ENCODE peak calls at places on chromosomes 12 and 14, in four cellular contexts. J is effector memory CD4-positive, alpha-beta T cell; R is heart left ventricle; F is CD8-positive, alpha-beta T cell. X is an unnamed sample.

GRCh38 chr12:65885312-65885711 is 61.0 kb downstream of the HMGA2 start:
- DNase-seq in F (no peak), J (no peak), R (no peak), X (no peak)

GRCh38 chr14:95500772-95501401 is 15.6 kb downstream of the SYNE3 start:
- DNase-seq in J (no peak), F (no peak), R (peak; percentile 56), X (no peak)

GRCh38 chr14:58362798-58363412 is 32.8 kb upstream of the TOMM20L start:
- DNase-seq in F (no peak), R (no peak), J (no peak), X (no peak)

GRCh38 chr12:32964981-32965585 is 68.5 kb upstream of the PKP2 start:
- DNase-seq in J (no peak), F (no peak), R (no peak), X (no peak)

GRCh38 chr14:51677276-51677675 is 25.6 kb downstream of the FRMD6 start:
- DNase-seq in J (no peak), R (no peak), F (no peak), X (no peak)

GRCh38 chr12:57759360-57759980 is 4.6 kb downstream of the MARCHF9 start:
- DNase-seq in R (no peak), J (no peak), F (no peak), X (no peak)

GRCh38 chr12:49651855-49652254 is 28.5 kb downstream of the PRPF40B start:
- DNase-seq in J (no peak), F (no peak), R (no peak), X (no peak)

GRCh38 chr12:4447151-4447550 is 1.5 kb upstream of the FGF6 start:
- DNase-seq in J (no peak), R (no peak), F (no peak), X (no peak)

GRCh38 chr14:92531151-92531873 is 17.7 kb downstream of the RIN3 start:
- DNase-seq in F (peak; percentile 73), J (no peak), R (no peak), X (no peak)

GRCh38 chr14:100263141-100263540 is 24.2 kb downstream of the YY1 start:
- DNase-seq in J (no peak), F (no peak), R (no peak), X (no peak)

GRCh38 chr12:76080729-76081415 is 3.6 kb downstream of the NAP1L1 start:
- DNase-seq in R (no peak), J (no peak), F (no peak), X (no peak)

GRCh38 chr12:44223736-44224135 is 387.9 kb downstream of the TMEM117 start:
- DNase-seq in F (no peak), J (no peak), R (no peak), X (no peak)

GRCh38 chr12:65670775-65671174 is 153.5 kb upstream of the HMGA2 start:
- DNase-seq in R (no peak), F (no peak), J (no peak), X (no peak)

GRCh38 chr14:39264057-39264456 is 30.3 kb downstream of the MIA2 start:
- DNase-seq in J (no peak), F (no peak), R (no peak), X (no peak)

GRCh38 chr14:72457641-72458040 is 436.3 kb downstream of the DPF3 start:
- DNase-seq in R (no peak), J (no peak), F (no peak), X (no peak)

GRCh38 chr12:125171267-125171666 is 106.0 kb downstream of the AACS start:
- DNase-seq in R (no peak), J (no peak), F (no peak), X (no peak)

GRCh38 chr12:98572010-98572409 is 21.5 kb upstream of the SLC25A3 start:
- DNase-seq in J (no peak), R (no peak), F (no peak), X (no peak)

GRCh38 chr12:9721394-9722092 is 11.4 kb downstream of the CLECL1 start:
- DNase-seq in R (no peak), F (no peak), J (no peak), X (peak; percentile 69)

GRCh38 chr12:108523365-108523764 is 8.3 kb downstream of the FICD start:
- DNase-seq in R (no peak), F (no peak), J (no peak), X (no peak)

GRCh38 chr14:101962503-101962874 is 1.9 kb upstream of the DYNC1H1 start:
- DNase-seq in J (no peak), F (no peak), R (peak; percentile 86), X (no peak)

GRCh38 chr14:51208982-51209381 is 31.1 kb upstream of the TMX1 start:
- DNase-seq in F (no peak), J (no peak), R (no peak), X (no peak)

GRCh38 chr14:62629070-62629580 is 416.1 kb downstream of the KCNH5 start:
- DNase-seq in R (no peak), J (no peak), F (no peak), X (no peak)

GRCh38 chr12:92938623-92939022 is 9.5 kb upstream of the EEA1 start:
- DNase-seq in J (no peak), R (no peak), F (no peak), X (no peak)

GRCh38 chr14:90611936-90612335 is 204.3 kb downstream of the TTC7B start:
- DNase-seq in F (no peak), R (no peak), J (no peak), X (no peak)

GRCh38 chr12:132711169-132711843 is 664 bp downstream of the PGAM5 start:
- DNase-seq in F (no peak), R (no peak), J (no peak), X (no peak)

GRCh38 chr14:61671086-61671485 is 24.2 kb upstream of the HIF1A start:
- DNase-seq in R (no peak), J (no peak), F (no peak), X (peak; percentile 37)

GRCh38 chr14:73945159-73945670 is 4.7 kb downstream of the FAM161B start:
- DNase-seq in J (no peak), R (no peak), F (no peak), X (no peak)

DNA sequence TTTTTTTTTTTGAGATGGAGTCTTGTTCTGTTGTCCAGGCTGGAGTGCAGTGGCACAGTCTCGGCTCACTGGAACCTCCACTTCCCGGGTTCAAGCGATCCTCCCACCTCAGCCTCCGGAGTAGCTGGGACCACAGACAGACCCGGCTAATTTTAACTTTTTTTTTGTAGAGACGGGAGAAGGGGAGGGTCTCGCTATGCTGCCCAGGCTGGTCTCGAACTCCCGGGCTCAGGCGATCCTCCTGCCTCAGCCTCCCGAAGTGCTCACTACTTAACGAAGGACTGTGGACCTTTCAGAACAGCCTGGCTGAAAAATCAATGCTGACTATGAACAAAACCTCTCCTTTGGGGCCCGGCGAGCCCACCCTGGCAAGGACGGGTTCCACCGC is 10.9 kb downstream of the SLC6A12 start:
- DNase-seq in J (no peak), R (no peak), F (no peak), X (no peak)
- H3K4me3 ChIP-seq in J (no peak overlapping the region), R (peak overlapping the region; percentile 55), F (no peak overlapping the region), X (no peak overlapping the region)

GRCh38 chr14:97523936-97524335 is 726.8 kb downstream of the VRK1 start:
- DNase-seq in F (no peak), J (no peak), R (no peak), X (no peak)

GRCh38 chr14:97527993-97528392 is 730.8 kb downstream of the VRK1 start:
- DNase-seq in F (no peak), R (no peak), J (no peak), X (no peak)

GRCh38 chr14:97524579-97525319 is 727.6 kb downstream of the VRK1 start:
- DNase-seq in R (no peak), J (no peak), F (no peak), X (no peak)
- H3K4me3 ChIP-seq in R (no peak overlapping the region), J (no peak overlapping the region), F (no peak overlapping the region), X (no peak overlapping the region)

GRCh38 chr12:71439362-71439612 is 311 bp upstream of the LGR5 start:
- DNase-seq in F (no peak), J (no peak), R (no peak), X (no peak)
- H3K4me3 ChIP-seq in F (peak overlapping the region; percentile 49), J (peak overlapping the region; percentile 51), R (peak overlapping the region; percentile 54), X (no peak overlapping the region)

GRCh38 chr12:52063986-52064649 is 5.7 kb upstream of the ATG101 start:
- DNase-seq in F (no peak), J (no peak), R (peak; percentile 86), X (no peak)

GRCh38 chr12:52060498-52061177 is 9.1 kb upstream of the ATG101 start:
- DNase-seq in J (no peak), R (no peak), F (no peak), X (no peak)

GRCh38 chr12:52061470-52062166 is 8.2 kb upstream of the ATG101 start:
- DNase-seq in R (no peak), F (no peak), J (no peak), X (no peak)

GRCh38 chr12:52063081-52063985 is 6.4 kb upstream of the ATG101 start:
- DNase-seq in J (no peak), R (no peak), F (no peak), X (no peak)

GRCh38 chr12:52062167-52063080 is 7.4 kb upstream of the ATG101 start:
- DNase-seq in R (no peak), J (no peak), F (no peak), X (no peak)
- H3K4me3 ChIP-seq in R (no peak overlapping the region), J (no peak overlapping the region), F (no peak overlapping the region), X (no peak overlapping the region)

GRCh38 chr14:103336191-103336590 is 2.2 kb downstream of the EIF5 start:
- DNase-seq in R (no peak), F (no peak), J (no peak), X (no peak)
- H3K4me3 ChIP-seq in R (peak overlapping the region; percentile 95), F (peak overlapping the region; percentile 76), J (peak overlapping the region; percentile 98), X (peak overlapping the region; percentile 98)

DNA sequence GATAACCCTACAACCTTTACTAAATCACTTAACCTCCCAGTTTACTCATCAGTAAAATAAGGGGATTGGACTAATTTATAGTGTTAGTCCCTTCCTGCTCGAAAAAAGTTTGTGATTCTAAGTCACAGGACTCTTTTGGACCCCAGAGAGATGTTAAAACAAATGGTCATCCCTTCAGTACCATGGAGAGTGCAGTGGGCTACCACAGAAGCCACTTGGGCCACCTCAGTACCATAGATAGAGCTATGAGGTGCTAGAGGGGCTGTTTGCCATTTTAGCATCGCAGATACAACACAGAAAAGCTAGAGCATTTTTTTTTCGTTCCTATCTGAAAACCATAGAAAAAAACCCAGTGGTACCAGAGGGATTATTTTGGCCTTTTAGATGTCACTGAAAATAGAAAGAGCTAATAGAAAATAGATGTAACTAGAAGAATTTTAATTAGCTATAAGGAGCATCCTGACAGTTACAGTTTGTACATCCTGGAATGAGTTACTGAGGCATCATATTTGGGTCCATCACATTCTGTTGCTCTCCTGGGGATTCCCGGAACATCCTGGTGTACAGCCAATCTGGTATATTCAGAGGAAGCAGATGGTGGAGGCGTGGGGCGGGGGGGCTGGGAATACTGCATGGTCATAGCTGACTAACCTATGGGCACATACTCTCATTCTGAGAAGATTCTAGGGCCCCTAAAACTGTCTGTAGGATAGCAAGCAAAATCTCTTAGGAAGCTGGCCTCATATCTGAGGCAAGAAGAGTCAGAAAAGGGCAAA is 2.8 kb downstream of the ZNF219 start:
- DNase-seq in F (no peak), J (no peak), R (no peak), X (no peak)
- H3K4me3 ChIP-seq in F (no peak overlapping the region), J (no peak overlapping the region), R (no peak overlapping the region), X (no peak overlapping the region)

GRCh38 chr12:45789025-45789424 is 59.5 kb downstream of the ARID2 start:
- DNase-seq in J (no peak), F (no peak), R (no peak), X (no peak)
- H3K4me3 ChIP-seq in J (no peak overlapping the region), F (no peak overlapping the region), R (no peak overlapping the region), X (no peak overlapping the region)

X was measured in GM12864.